ENCODE peak calls at places on chromosomes 11 and 22, in seven cellular contexts. J is NCI-H2029, R is AG08396, C is RPMI8226, W is IMR-90, V is T-helper 1 cell, S is HT-29. Q is an unnamed sample.

GRCh38 chr22:23405366-23405851 is 174.7 kb downstream of the IGLL1 start:
- DNase-seq in J (no peak), R (no peak), C (no peak), W (no peak), V (no peak), S (no peak), Q (no peak)

GRCh38 chr11:107689317-107690202 is 22.3 kb downstream of the SLN start:
- DNase-seq in J (peak), R (peak), C (peak), W (peak), V (peak), S (peak), Q (peak)

GRCh38 chr22:46813816-46814597 is 51.6 kb downstream of the TBC1D22A start:
- DNase-seq in J (no peak), R (peak), C (no peak), W (peak), V (no peak), S (no peak), Q (no peak)

GRCh38 chr11:86247608-86248007 is 3.1 kb downstream of the EED start:
- DNase-seq in J (no peak), R (no peak), C (no peak), W (no peak), V (no peak), S (no peak), Q (no peak)

GRCh38 chr11:12079726-12080556 is 30.4 kb upstream of the MICAL2 start:
- DNase-seq in J (no peak), R (peak), C (no peak), W (peak), V (no peak), S (no peak), Q (peak)

GRCh38 chr11:32316846-32317525 is 118.4 kb downstream of the WT1 start:
- DNase-seq in J (no peak), R (no peak), C (no peak), W (no peak), V (no peak), S (no peak), Q (no peak)

GRCh38 chr11:85855341-85855656 is at the start of gene CCDC83:
- DNase-seq in J (no peak), R (no peak), C (no peak), W (no peak), V (no peak), S (no peak), Q (no peak)

GRCh38 chr11:10778217-10778970 is 27.3 kb downstream of the CTR9 start:
- DNase-seq in J (no peak), R (peak), C (no peak), W (peak), V (no peak), S (no peak), Q (peak)

GRCh38 chr11:64235427-64236161 is 1.2 kb downstream of the VEGFB start:
- DNase-seq in J (peak), R (no peak), C (no peak), W (no peak), V (no peak), S (no peak), Q (no peak)

GRCh38 chr22:49827853-49828598 is at the start of gene BRD1:
- DNase-seq in J (peak), R (peak), C (peak), W (peak), V (no peak), S (peak), Q (peak)

GRCh38 chr22:30079952-30080533 is at the start of gene HORMAD2:
- DNase-seq in J (no peak), R (no peak), C (no peak), W (no peak), V (no peak), S (no peak), Q (peak)

GRCh38 chr11:3156661-3157311 is 8.3 kb downstream of the OSBPL5 start:
- DNase-seq in J (no peak), R (no peak), C (no peak), W (no peak), V (no peak), S (no peak), Q (no peak)

GRCh38 chr22:29559853-29560252 is 6.3 kb upstream of the THOC5 start:
- DNase-seq in J (no peak), R (no peak), C (no peak), W (no peak), V (no peak), S (no peak), Q (no peak)

GRCh38 chr11:46049325-46049860 is 71.9 kb downstream of the PHF21A start:
- DNase-seq in J (no peak), R (no peak), C (no peak), W (no peak), V (no peak), S (no peak), Q (no peak)

GRCh38 chr22:48169227-48169626 is 1406.8 kb downstream of the TBC1D22A start:
- DNase-seq in J (no peak), R (no peak), C (no peak), W (no peak), V (no peak), S (no peak), Q (no peak)